ENCODE peak calls at places on chromosomes 12 and 14, in six cellular contexts. P, N, S, X, U and I are unnamed samples.

GRCh38 chr14:101400815-101401214 is 160.5 kb upstream of the DIO3 start:
- DNase-seq in P (no peak), N (no peak), S (peak; percentile 65), X (no peak), U (no peak), I (no peak)

GRCh38 chr14:75689012-75689411 is 28.0 kb downstream of the TTLL5 start:
- DNase-seq in P (no peak), N (peak; percentile 62), S (peak; percentile 40), X (no peak), U (no peak), I (peak; percentile 64)

GRCh38 chr12:70402597-70402996 is 36.5 kb downstream of the KCNMB4 start:
- DNase-seq in P (no peak), N (no peak), S (peak; percentile 11), X (no peak), U (no peak), I (no peak)

GRCh38 chr12:59046763-59047534 is 126.6 kb upstream of the LRIG3 start:
- DNase-seq in P (no peak), N (no peak), S (no peak), X (no peak), U (no peak), I (no peak)

GRCh38 chr14:34496007-34496678 is 34.1 kb upstream of the SPTSSA start:
- DNase-seq in P (peak; percentile 78), N (peak; percentile 52), S (no peak), X (no peak), U (no peak), I (peak; percentile 65)

GRCh38 chr12:14691560-14691959 is 4.8 kb downstream of the GUCY2C start:
- DNase-seq in P (peak; percentile 71), N (peak; percentile 86), S (peak; percentile 3), X (no peak), U (no peak), I (peak; percentile 37)

GRCh38 chr12:32997471-32997870 is 100.9 kb upstream of the PKP2 start:
- DNase-seq in P (no peak), N (no peak), S (no peak), X (no peak), U (no peak), I (no peak)

GRCh38 chr12:132904718-132905328 is 17.4 kb upstream of the CHFR start:
- DNase-seq in P (peak; percentile 92), N (peak; percentile 71), S (peak; percentile 2), X (peak; percentile 86), U (peak; percentile 85), I (peak; percentile 93)

GRCh38 chr14:87034680-87035079 is 958.3 kb downstream of the GALC start:
- DNase-seq in P (no peak), N (no peak), S (no peak), X (no peak), U (no peak), I (no peak)